ENCODE peak calls at places on chromosomes 4 and X, in ten cellular contexts. One of them, this sample, is unnamed.

GRCh38 chr4:30763337-30763736 is 43.2 kb downstream of the PCDH7 start:
- DNase-seq in psoas muscle: no peak
- DNase-seq in CD4-positive, alpha-beta T cell: no peak
- DNase-seq in hepatocyte: no peak
- DNase-seq in type B pancreatic cell: no peak
- DNase-seq in upper lobe of left lung: no peak
- DNase-seq in fibroblast of mammary gland: peak
- DNase-seq in tibial artery: no peak
- DNase-seq in nephron progenitor cell: no peak
- DNase-seq in HCT116: no peak
- DNase-seq in this sample: no peak

GRCh38 chrX:155666741-155667140 is 54.0 kb upstream of the TMLHE start:
- DNase-seq in psoas muscle: no peak
- DNase-seq in CD4-positive, alpha-beta T cell: no peak
- DNase-seq in hepatocyte: no peak
- DNase-seq in type B pancreatic cell: no peak
- DNase-seq in upper lobe of left lung: no peak
- DNase-seq in fibroblast of mammary gland: no peak
- DNase-seq in tibial artery: no peak
- DNase-seq in nephron progenitor cell: no peak
- DNase-seq in HCT116: no peak
- DNase-seq in this sample: no peak

GRCh38 chr4:31984872-31985271 is 1264.7 kb downstream of the PCDH7 start:
- DNase-seq in psoas muscle: no peak
- DNase-seq in CD4-positive, alpha-beta T cell: no peak
- DNase-seq in hepatocyte: peak
- DNase-seq in type B pancreatic cell: no peak
- DNase-seq in upper lobe of left lung: no peak
- DNase-seq in fibroblast of mammary gland: no peak
- DNase-seq in tibial artery: no peak
- DNase-seq in nephron progenitor cell: no peak
- DNase-seq in HCT116: no peak
- DNase-seq in this sample: no peak

GRCh38 chr4:164536829-164537228 is 217.1 kb upstream of the SMIM31 start:
- DNase-seq in psoas muscle: peak
- DNase-seq in CD4-positive, alpha-beta T cell: no peak
- DNase-seq in hepatocyte: peak
- DNase-seq in type B pancreatic cell: no peak
- DNase-seq in upper lobe of left lung: no peak
- DNase-seq in fibroblast of mammary gland: peak
- DNase-seq in tibial artery: peak
- DNase-seq in nephron progenitor cell: no peak
- DNase-seq in HCT116: peak
- DNase-seq in this sample: no peak

GRCh38 chr4:112747035-112747434 is 110.1 kb downstream of the LARP7 start:
- DNase-seq in psoas muscle: no peak
- DNase-seq in CD4-positive, alpha-beta T cell: no peak
- DNase-seq in hepatocyte: no peak
- DNase-seq in type B pancreatic cell: no peak
- DNase-seq in upper lobe of left lung: no peak
- DNase-seq in fibroblast of mammary gland: no peak
- DNase-seq in tibial artery: no peak
- DNase-seq in nephron progenitor cell: no peak
- DNase-seq in HCT116: peak
- DNase-seq in this sample: no peak

GRCh38 chrX:104351173-104351769 is 96.5 kb upstream of the ESX1 start:
- DNase-seq in psoas muscle: no peak
- DNase-seq in CD4-positive, alpha-beta T cell: no peak
- DNase-seq in hepatocyte: no peak
- DNase-seq in type B pancreatic cell: no peak
- DNase-seq in upper lobe of left lung: no peak
- DNase-seq in fibroblast of mammary gland: peak
- DNase-seq in tibial artery: no peak
- DNase-seq in nephron progenitor cell: no peak
- DNase-seq in HCT116: peak
- DNase-seq in this sample: peak

GRCh38 chrX:119489212-119490074 is 21.2 kb downstream of the SLC25A5 start:
- DNase-seq in psoas muscle: no peak
- DNase-seq in CD4-positive, alpha-beta T cell: no peak
- DNase-seq in hepatocyte: no peak
- DNase-seq in type B pancreatic cell: no peak
- DNase-seq in upper lobe of left lung: no peak
- DNase-seq in fibroblast of mammary gland: no peak
- DNase-seq in tibial artery: no peak
- DNase-seq in nephron progenitor cell: no peak
- DNase-seq in HCT116: no peak
- DNase-seq in this sample: no peak

GRCh38 chr4:143406523-143406922 is 69.8 kb downstream of the GAB1 start:
- DNase-seq in psoas muscle: peak
- DNase-seq in CD4-positive, alpha-beta T cell: no peak
- DNase-seq in hepatocyte: peak
- DNase-seq in type B pancreatic cell: no peak
- DNase-seq in upper lobe of left lung: no peak
- DNase-seq in fibroblast of mammary gland: peak
- DNase-seq in tibial artery: peak
- DNase-seq in nephron progenitor cell: no peak
- DNase-seq in HCT116: no peak
- DNase-seq in this sample: peak

GRCh38 chr4:33421887-33422286 is 2701.7 kb downstream of the PCDH7 start:
- DNase-seq in psoas muscle: no peak
- DNase-seq in CD4-positive, alpha-beta T cell: no peak
- DNase-seq in hepatocyte: no peak
- DNase-seq in type B pancreatic cell: no peak
- DNase-seq in upper lobe of left lung: no peak
- DNase-seq in fibroblast of mammary gland: no peak
- DNase-seq in tibial artery: no peak
- DNase-seq in nephron progenitor cell: no peak
- DNase-seq in HCT116: no peak
- DNase-seq in this sample: no peak

GRCh38 chrX:4043951-4044350 is 330.5 kb upstream of the PRKX start:
- DNase-seq in psoas muscle: no peak
- DNase-seq in CD4-positive, alpha-beta T cell: no peak
- DNase-seq in hepatocyte: no peak
- DNase-seq in type B pancreatic cell: no peak
- DNase-seq in upper lobe of left lung: no peak
- DNase-seq in fibroblast of mammary gland: no peak
- DNase-seq in tibial artery: no peak
- DNase-seq in nephron progenitor cell: no peak
- DNase-seq in HCT116: no peak
- DNase-seq in this sample: no peak

GRCh38 chr4:15451866-15452765 is 17.6 kb upstream of the CC2D2A start:
- DNase-seq in psoas muscle: peak
- DNase-seq in CD4-positive, alpha-beta T cell: no peak
- DNase-seq in hepatocyte: peak
- DNase-seq in type B pancreatic cell: no peak
- DNase-seq in upper lobe of left lung: no peak
- DNase-seq in fibroblast of mammary gland: peak
- DNase-seq in tibial artery: peak
- DNase-seq in nephron progenitor cell: no peak
- DNase-seq in HCT116: no peak
- DNase-seq in this sample: no peak

GRCh38 chr4:120049732-120050494 is 16.7 kb downstream of the MAD2L1 start:
- DNase-seq in psoas muscle: peak
- DNase-seq in CD4-positive, alpha-beta T cell: peak
- DNase-seq in hepatocyte: peak
- DNase-seq in type B pancreatic cell: peak
- DNase-seq in upper lobe of left lung: no peak
- DNase-seq in fibroblast of mammary gland: peak
- DNase-seq in tibial artery: peak
- DNase-seq in nephron progenitor cell: peak
- DNase-seq in HCT116: peak
- DNase-seq in this sample: peak

DNA sequence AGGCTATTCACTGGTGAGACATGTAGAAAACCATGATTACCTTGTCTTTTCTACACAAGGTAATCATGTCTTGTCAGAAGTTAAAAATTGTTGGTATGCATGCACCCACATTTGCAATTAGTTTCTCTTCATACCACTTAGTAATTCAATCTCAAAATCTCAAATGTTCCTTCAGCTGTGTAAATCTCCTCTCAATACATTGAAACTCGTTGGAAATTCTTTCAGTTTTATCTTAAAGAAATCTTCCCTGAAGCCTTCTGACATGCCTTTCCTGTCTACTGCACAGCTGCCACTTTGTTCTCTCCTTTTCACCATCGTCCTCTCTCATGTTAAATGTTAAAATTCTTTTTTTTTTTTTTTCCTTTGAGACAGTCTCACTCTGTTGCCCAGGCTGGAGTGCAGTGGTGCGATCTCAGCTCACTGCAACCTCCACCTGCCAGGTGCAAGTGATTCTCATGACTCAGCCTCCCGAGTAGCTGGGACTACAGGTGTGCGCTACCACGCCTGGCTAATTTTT is 30.9 kb downstream of the MCUB start:
- DNase-seq in psoas muscle: no peak
- DNase-seq in CD4-positive, alpha-beta T cell: no peak
- DNase-seq in hepatocyte: no peak
- DNase-seq in type B pancreatic cell: no peak
- DNase-seq in upper lobe of left lung: no peak
- DNase-seq in fibroblast of mammary gland: no peak
- DNase-seq in tibial artery: no peak
- DNase-seq in nephron progenitor cell: no peak
- DNase-seq in HCT116: no peak
- DNase-seq in this sample: no peak
- TF ChIP-seq CTCF in psoas muscle: no peak
- TF ChIP-seq CTCF in CD4-positive, alpha-beta T cell: no peak
- TF ChIP-seq CTCF in hepatocyte: no peak
- TF ChIP-seq CTCF in type B pancreatic cell: no peak
- TF ChIP-seq CTCF in upper lobe of left lung: no peak
- TF ChIP-seq CTCF in fibroblast of mammary gland: no peak
- TF ChIP-seq CTCF in tibial artery: no peak
- TF ChIP-seq CTCF in nephron progenitor cell: no peak
- TF ChIP-seq CTCF in HCT116: no peak
- TF ChIP-seq CTCF in this sample: no peak

DNA sequence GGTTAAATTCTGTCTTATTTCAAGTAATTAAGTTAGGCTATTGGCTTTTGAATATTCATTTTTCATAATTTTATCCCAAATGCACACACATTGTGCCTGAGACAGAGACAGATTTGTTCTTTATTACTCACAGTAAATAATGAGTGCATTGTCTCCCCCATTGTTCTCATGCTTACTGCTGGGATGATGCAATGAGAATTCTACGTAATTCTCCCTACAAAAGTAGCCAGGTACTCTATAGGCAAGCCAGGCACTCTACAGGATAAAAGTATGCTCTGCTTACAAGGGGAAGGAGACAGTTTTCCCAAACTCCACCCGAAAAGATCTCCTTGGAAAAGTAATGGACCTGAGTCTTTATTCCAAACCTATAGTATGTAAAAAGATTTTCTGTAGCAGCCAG is 1890.7 kb upstream of the PCDH10 start:
- DNase-seq in psoas muscle: no peak
- DNase-seq in CD4-positive, alpha-beta T cell: no peak
- DNase-seq in hepatocyte: no peak
- DNase-seq in type B pancreatic cell: no peak
- DNase-seq in upper lobe of left lung: no peak
- DNase-seq in fibroblast of mammary gland: no peak
- DNase-seq in tibial artery: no peak
- DNase-seq in nephron progenitor cell: no peak
- DNase-seq in HCT116: no peak
- DNase-seq in this sample: no peak
- TF ChIP-seq CTCF in psoas muscle: no peak
- TF ChIP-seq CTCF in CD4-positive, alpha-beta T cell: no peak
- TF ChIP-seq CTCF in hepatocyte: no peak
- TF ChIP-seq CTCF in type B pancreatic cell: no peak
- TF ChIP-seq CTCF in upper lobe of left lung: no peak
- TF ChIP-seq CTCF in fibroblast of mammary gland: no peak
- TF ChIP-seq CTCF in tibial artery: no peak
- TF ChIP-seq CTCF in nephron progenitor cell: no peak
- TF ChIP-seq CTCF in HCT116: no peak
- TF ChIP-seq CTCF in this sample: no peak

GRCh38 chr4:102826105-102826889 is 1.1 kb downstream of the UBE2D3 start:
- DNase-seq in psoas muscle: no peak
- DNase-seq in CD4-positive, alpha-beta T cell: no peak
- DNase-seq in hepatocyte: no peak
- DNase-seq in type B pancreatic cell: no peak
- DNase-seq in upper lobe of left lung: no peak
- DNase-seq in fibroblast of mammary gland: no peak
- DNase-seq in tibial artery: no peak
- DNase-seq in nephron progenitor cell: no peak
- DNase-seq in HCT116: no peak
- DNase-seq in this sample: no peak

GRCh38 chr4:102829803-102830202 is 2.5 kb upstream of the UBE2D3 start:
- DNase-seq in psoas muscle: no peak
- DNase-seq in CD4-positive, alpha-beta T cell: no peak
- DNase-seq in hepatocyte: no peak
- DNase-seq in type B pancreatic cell: no peak
- DNase-seq in upper lobe of left lung: peak
- DNase-seq in fibroblast of mammary gland: no peak
- DNase-seq in tibial artery: no peak
- DNase-seq in nephron progenitor cell: no peak
- DNase-seq in HCT116: no peak
- DNase-seq in this sample: no peak

GRCh38 chr4:102826890-102827673 is at the start of gene UBE2D3:
- DNase-seq in psoas muscle: peak
- DNase-seq in CD4-positive, alpha-beta T cell: peak
- DNase-seq in hepatocyte: peak
- DNase-seq in type B pancreatic cell: peak
- DNase-seq in upper lobe of left lung: peak
- DNase-seq in fibroblast of mammary gland: peak
- DNase-seq in tibial artery: peak
- DNase-seq in nephron progenitor cell: peak
- DNase-seq in HCT116: peak
- DNase-seq in this sample: peak

GRCh38 chr4:102828497-102828808 is 1.1 kb upstream of the UBE2D3 start:
- DNase-seq in psoas muscle: no peak
- DNase-seq in CD4-positive, alpha-beta T cell: no peak
- DNase-seq in hepatocyte: no peak
- DNase-seq in type B pancreatic cell: no peak
- DNase-seq in upper lobe of left lung: no peak
- DNase-seq in fibroblast of mammary gland: no peak
- DNase-seq in tibial artery: no peak
- DNase-seq in nephron progenitor cell: no peak
- DNase-seq in HCT116: no peak
- DNase-seq in this sample: no peak

GRCh38 chr4:102827674-102828496 is 534 bp upstream of the UBE2D3 start:
- DNase-seq in psoas muscle: peak
- DNase-seq in CD4-positive, alpha-beta T cell: peak
- DNase-seq in hepatocyte: peak
- DNase-seq in type B pancreatic cell: peak
- DNase-seq in upper lobe of left lung: peak
- DNase-seq in fibroblast of mammary gland: peak
- DNase-seq in tibial artery: peak
- DNase-seq in nephron progenitor cell: peak
- DNase-seq in HCT116: peak
- DNase-seq in this sample: peak
- TF ChIP-seq CTCF in psoas muscle: no peak
- TF ChIP-seq CTCF in CD4-positive, alpha-beta T cell: no peak
- TF ChIP-seq CTCF in hepatocyte: no peak
- TF ChIP-seq CTCF in type B pancreatic cell: no peak
- TF ChIP-seq CTCF in upper lobe of left lung: no peak
- TF ChIP-seq CTCF in fibroblast of mammary gland: peak
- TF ChIP-seq CTCF in tibial artery: no peak
- TF ChIP-seq CTCF in nephron progenitor cell: no peak
- TF ChIP-seq CTCF in HCT116: no peak
- TF ChIP-seq CTCF in this sample: no peak

DNA sequence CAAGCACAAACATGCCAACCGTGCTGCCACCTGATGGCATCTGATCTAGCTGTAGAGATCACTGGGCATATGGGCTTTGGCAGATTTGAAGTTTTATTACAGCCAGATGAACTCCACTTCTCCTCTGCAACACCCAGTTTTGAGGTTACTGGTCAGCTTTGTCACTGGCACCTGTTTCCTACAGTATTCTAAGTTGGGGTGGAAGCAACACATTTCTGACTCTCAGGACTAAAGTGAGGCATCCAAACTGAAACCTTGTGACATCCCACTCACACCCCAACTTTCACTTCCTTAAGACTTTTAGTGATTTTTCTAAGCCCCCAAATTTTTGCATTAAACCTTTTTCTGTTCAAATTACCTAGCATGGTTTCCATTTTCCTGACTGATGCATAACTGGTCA is 115.1 kb upstream of the PCDH18 start:
- DNase-seq in psoas muscle: no peak
- DNase-seq in CD4-positive, alpha-beta T cell: no peak
- DNase-seq in hepatocyte: no peak
- DNase-seq in type B pancreatic cell: no peak
- DNase-seq in upper lobe of left lung: no peak
- DNase-seq in fibroblast of mammary gland: no peak
- DNase-seq in tibial artery: no peak
- DNase-seq in nephron progenitor cell: no peak
- DNase-seq in HCT116: no peak
- DNase-seq in this sample: no peak
- TF ChIP-seq CTCF in psoas muscle: no peak
- TF ChIP-seq CTCF in CD4-positive, alpha-beta T cell: no peak
- TF ChIP-seq CTCF in hepatocyte: no peak
- TF ChIP-seq CTCF in type B pancreatic cell: no peak
- TF ChIP-seq CTCF in upper lobe of left lung: no peak
- TF ChIP-seq CTCF in fibroblast of mammary gland: no peak
- TF ChIP-seq CTCF in tibial artery: no peak
- TF ChIP-seq CTCF in nephron progenitor cell: no peak
- TF ChIP-seq CTCF in HCT116: no peak
- TF ChIP-seq CTCF in this sample: no peak

This sample was measured in Calu3.